ENCODE peak calls at places on chromosomes 6 and 20, in eight cellular contexts. N, G, H, B, V, X, U and M are unnamed samples.

GRCh38 chr20:61118429-61119224 is 133.4 kb upstream of the CDH4 start:
- DNase-seq in G (no peak), X (no peak), U (no peak), V (no peak), H (no peak), N (no peak), B (no peak), M (no peak)

GRCh38 chr20:38186788-38187221 is 21.7 kb upstream of the TGM2 start:
- DNase-seq in V (no peak), X (no peak), U (no peak), H (no peak), B (no peak), N (no peak), G (no peak), M (no peak)

GRCh38 chr6:152529364-152529763 is 107.8 kb downstream of the SYNE1 start:
- DNase-seq in U (no peak), H (no peak), N (no peak), V (no peak), X (no peak), G (no peak), B (no peak), M (no peak)

GRCh38 chr20:15658295-15658694 is 915.0 kb downstream of the KIF16B start:
- DNase-seq in U (no peak), H (no peak), G (no peak), N (no peak), X (no peak), B (no peak), V (no peak), M (no peak)

GRCh38 chr6:98002678-98003077 is 719.7 kb upstream of the MMS22L start:
- DNase-seq in H (no peak), G (no peak), B (no peak), U (no peak), N (no peak), X (no peak), V (no peak), M (no peak)

GRCh38 chr6:56370127-56370540 is 122.8 kb upstream of the COL21A1 start:
- DNase-seq in V (no peak), X (no peak), B (peak), G (no peak), U (no peak), N (no peak), H (peak), M (peak)

GRCh38 chr20:31870703-31871601 is 518 bp downstream of the TTLL9 start:
- DNase-seq in N (no peak), V (no peak), H (no peak), B (no peak), U (no peak), X (no peak), G (no peak), M (peak)

GRCh38 chr20:45095753-45096371 is 5.1 kb downstream of the KCNS1 start:
- DNase-seq in H (peak), G (no peak), V (peak), U (no peak), B (peak), N (no peak), X (no peak), M (peak)

GRCh38 chr6:27138837-27139752 is 108.4 kb upstream of the PRSS16 start:
- DNase-seq in X (no peak), G (peak), V (peak), H (peak), U (no peak), B (peak), N (peak), M (peak)

DNA sequence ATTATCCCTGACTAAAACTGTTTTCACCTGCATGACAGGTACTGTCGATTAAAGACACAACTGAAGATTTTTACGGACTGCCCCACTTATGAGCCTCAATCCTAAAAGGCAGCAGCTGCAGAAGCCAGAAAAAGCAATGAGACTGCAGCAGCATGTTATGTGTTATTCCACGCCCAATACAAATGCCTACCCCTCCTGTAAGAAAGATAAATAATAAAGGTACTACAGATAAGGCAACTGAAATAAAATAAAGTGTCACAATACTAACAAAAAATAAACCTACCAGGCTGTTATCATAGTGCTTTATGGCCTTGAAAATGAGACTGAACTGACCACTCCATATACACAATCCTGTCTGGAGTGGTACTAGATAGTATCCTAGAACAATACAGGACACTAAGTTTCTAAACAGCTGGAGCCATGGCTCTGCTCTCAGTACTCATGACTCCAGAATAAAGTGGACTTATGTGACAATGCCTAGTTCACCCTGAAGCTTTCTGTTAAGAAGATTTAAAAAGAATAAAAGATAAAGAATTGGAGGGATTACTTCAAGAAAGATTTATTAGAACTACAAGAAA is 9.5 kb downstream of the BCLAF1 start:
- DNase-seq in G (no peak), V (no peak), X (no peak), H (no peak), U (no peak), N (no peak), B (no peak), M (no peak)
- TF ChIP-seq CTCF in G (no peak), V (no peak), X (no peak), H (no peak), U (no peak), N (no peak), B (no peak), M (no peak)

GRCh38 chr6:162442675-162443074 is 284.9 kb downstream of the PRKN start:
- DNase-seq in H (peak), U (no peak), V (peak), N (no peak), G (no peak), B (peak), X (no peak), M (no peak)
- TF ChIP-seq CTCF in H (peak), U (no peak), V (peak), N (no peak), G (no peak), B (no peak), X (peak), M (no peak)

GRCh38 chr6:37381579-37381978 is 27.8 kb downstream of the RNF8 start:
- DNase-seq in U (no peak), V (peak), B (peak), X (peak), H (peak), G (no peak), N (no peak), M (peak)

GRCh38 chr6:37388578-37388977 is 34.8 kb downstream of the RNF8 start:
- DNase-seq in N (no peak), G (no peak), B (no peak), X (no peak), H (no peak), V (no peak), U (no peak), M (no peak)

GRCh38 chr6:37382954-37383353 is 29.2 kb downstream of the RNF8 start:
- DNase-seq in B (no peak), V (no peak), H (no peak), N (no peak), X (no peak), U (no peak), G (no peak), M (no peak)
- TF ChIP-seq CTCF in B (no peak), V (no peak), H (no peak), N (no peak), X (peak), U (no peak), G (no peak), M (no peak)

DNA sequence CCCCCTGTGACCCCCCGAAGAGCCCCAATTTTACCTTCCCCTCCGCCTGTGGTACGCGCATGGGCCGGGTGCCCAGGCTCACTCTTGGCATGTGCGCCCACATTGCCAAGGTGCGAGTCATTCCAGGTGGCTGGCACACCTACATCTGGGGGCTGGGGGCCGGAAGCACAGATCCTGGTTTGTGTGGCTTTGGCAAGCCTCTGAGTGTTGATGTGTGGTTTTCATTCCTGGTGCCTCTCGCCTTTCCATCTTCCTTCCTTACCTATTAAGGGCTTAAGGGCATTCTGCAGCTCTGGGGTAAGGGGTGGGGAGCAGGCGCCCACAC is 380 bp upstream of the RNF39 start:
- DNase-seq in X (no peak), G (peak), N (peak), V (no peak), H (no peak), B (no peak), U (no peak), M (peak)
- TF ChIP-seq CTCF in X (no peak), G (no peak), N (no peak), V (no peak), H (no peak), B (no peak), U (no peak), M (no peak)